ENCODE peak calls at places on chromosomes 13 and 19, in six cellular contexts. I, R, X, J, T and G are unnamed samples.
A peak's percentile ranks its signal among the peaks of the same experiment; 100 is the strongest.

GRCh38 chr13:41179593-41180250 is 14.6 kb downstream of the KBTBD7 start:
- DNase-seq in X (no peak), T (no peak), R (no peak), J (no peak), I (no peak), G (no peak)

GRCh38 chr13:94263038-94263437 is 216.4 kb downstream of the DCT start:
- DNase-seq in T (no peak), J (peak; percentile 37), I (no peak), X (no peak), R (no peak), G (no peak)

GRCh38 chr19:54532528-54532927 is 29.9 kb downstream of the LAIR2 start:
- DNase-seq in X (no peak), I (no peak), R (peak; percentile 77), J (no peak), T (no peak), G (no peak)

GRCh38 chr19:41928754-41929535 is 696 bp upstream of the ERFL start:
- DNase-seq in R (no peak), I (peak; percentile 53), J (no peak), T (no peak), X (no peak), G (no peak)

GRCh38 chr19:49342291-49342721 is 7.1 kb downstream of the CD37 start:
- DNase-seq in R (no peak), T (no peak), X (no peak), I (no peak), J (no peak), G (no peak)

GRCh38 chr19:24065243-24065642 is 21.7 kb upstream of the ZNF254 start:
- DNase-seq in J (no peak), I (no peak), T (no peak), X (no peak), R (no peak), G (no peak)

GRCh38 chr13:108929532-108929931 is 300.1 kb downstream of the MYO16 start:
- DNase-seq in X (no peak), R (no peak), T (no peak), J (no peak), I (no peak), G (no peak)

GRCh38 chr19:38134538-38135149 is 89.4 kb downstream of the DPF1 start:
- DNase-seq in T (peak; percentile 65), X (peak; percentile 58), I (peak; percentile 74), R (no peak), J (peak; percentile 38), G (peak; percentile 28)

GRCh38 chr13:65582160-65582559 is 1648.0 kb downstream of the PCDH9 start:
- DNase-seq in T (no peak), X (peak; percentile 15), I (no peak), J (no peak), R (no peak), G (no peak)

GRCh38 chr19:35098413-35099049 is 17.1 kb upstream of the FXYD3 start:
- DNase-seq in I (no peak), R (no peak), X (no peak), T (no peak), J (no peak), G (no peak)

GRCh38 chr19:5691205-5691929 is 1.3 kb downstream of the RPL36 start:
- DNase-seq in I (peak; percentile 48), T (peak; percentile 67), R (no peak), X (no peak), J (no peak), G (peak; percentile 60)

GRCh38 chr19:30008169-30008568 is 66.1 kb downstream of the URI1 start:
- DNase-seq in I (no peak), J (no peak), T (no peak), R (no peak), X (no peak), G (no peak)

GRCh38 chr19:30009013-30009412 is 67.0 kb downstream of the URI1 start:
- DNase-seq in R (no peak), T (no peak), I (no peak), J (no peak), X (no peak), G (no peak)

GRCh38 chr19:30006206-30006605 is 64.2 kb downstream of the URI1 start:
- DNase-seq in J (no peak), I (no peak), X (no peak), T (no peak), R (no peak), G (no peak)

GRCh38 chr19:30014770-30015169 is 72.7 kb downstream of the URI1 start:
- DNase-seq in I (no peak), T (no peak), X (no peak), J (no peak), R (no peak), G (no peak)

GRCh38 chr19:30011051-30011578 is 69.1 kb downstream of the URI1 start:
- DNase-seq in X (peak; percentile 44), R (no peak), I (no peak), T (no peak), J (no peak), G (no peak)
- TF ChIP-seq MAX in X (no peak), R (no peak), I (no peak), T (no peak), J (no peak), G (no peak)

GRCh38 chr13:59263531-59263930 is 900.2 kb downstream of the DIAPH3 start:
- DNase-seq in I (no peak), R (no peak), J (no peak), X (no peak), T (no peak), G (no peak)

GRCh38 chr13:59259416-59260000 is 904.2 kb downstream of the DIAPH3 start:
- DNase-seq in J (no peak), I (no peak), X (no peak), T (no peak), R (no peak), G (no peak)

GRCh38 chr13:59266478-59267063 is 897.2 kb downstream of the DIAPH3 start:
- DNase-seq in I (no peak), R (no peak), T (no peak), X (no peak), J (no peak), G (peak; percentile 84)

DNA sequence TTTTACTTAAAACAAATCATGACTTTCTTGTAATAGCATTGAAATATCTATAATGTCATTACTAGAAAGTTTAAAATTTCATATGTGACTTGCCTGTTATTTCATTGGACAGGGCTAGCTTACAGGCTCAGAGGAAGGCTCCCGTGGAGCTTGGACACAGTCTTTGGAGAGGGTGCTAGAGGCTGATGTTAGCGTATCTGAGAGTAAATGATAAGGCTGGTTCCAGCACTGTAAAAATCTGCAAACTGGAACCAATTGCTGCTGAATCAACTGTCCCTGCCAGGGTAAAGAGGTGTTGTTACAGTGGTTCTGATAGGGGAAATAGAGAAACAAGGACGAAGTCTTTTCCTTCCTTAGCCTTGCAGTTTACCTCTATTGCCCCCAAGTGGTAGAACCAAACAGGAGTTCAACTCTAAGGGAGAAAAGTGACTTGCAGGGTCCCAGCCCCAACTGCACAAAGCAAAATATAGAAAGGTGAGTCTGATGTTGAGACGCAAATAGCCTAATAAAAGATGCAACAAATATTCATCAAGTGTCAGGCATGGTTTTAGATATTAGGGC is 901.7 kb downstream of the DIAPH3 start:
- DNase-seq in R (no peak), T (no peak), J (peak; percentile 4), X (no peak), I (peak; percentile 4), G (peak; percentile 16)
- TF ChIP-seq CTCF in R (peak; percentile 43), T (peak; percentile 41), J (no peak), X (peak; percentile 48), I (no peak), G (no peak)

DNA sequence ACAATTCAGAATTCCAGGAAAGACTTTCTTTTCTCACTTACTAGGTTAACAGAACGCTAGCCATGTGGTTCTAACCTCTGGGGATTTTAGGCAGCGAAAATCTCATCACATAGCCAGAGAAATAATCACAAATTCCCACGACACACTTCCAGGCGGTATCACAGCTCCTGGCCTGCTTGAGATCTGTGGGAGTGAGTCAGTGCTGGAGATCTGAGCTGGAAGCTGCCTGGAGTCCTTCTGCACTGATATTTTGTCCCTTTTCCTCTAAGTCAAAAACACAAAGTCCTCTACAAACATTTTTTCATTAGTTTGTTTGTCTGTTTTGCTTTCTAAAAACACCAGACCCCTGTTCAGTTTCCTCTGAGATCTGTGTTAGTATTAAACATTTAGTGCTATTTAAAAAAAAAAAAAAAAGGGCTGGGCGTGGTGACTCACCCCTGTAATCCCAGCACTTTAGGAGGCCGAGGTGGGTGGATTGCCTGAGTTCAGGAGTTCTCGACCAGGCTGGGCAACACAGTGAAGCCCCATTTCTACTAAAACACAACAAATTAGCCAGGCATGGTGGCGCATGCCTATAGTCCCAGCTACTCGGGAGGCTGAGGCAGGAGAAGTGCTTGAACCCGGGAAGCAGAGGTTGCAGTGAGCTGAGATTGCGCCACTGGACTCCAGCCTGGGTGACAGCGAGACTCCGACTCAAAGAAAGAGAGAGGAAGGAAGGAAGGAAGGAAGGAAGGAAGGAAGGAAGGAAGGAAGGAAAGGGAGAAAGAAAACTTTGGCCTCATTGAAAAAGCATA is 12.2 kb upstream of the UBE2L5 start:
- DNase-seq in T (no peak), J (no peak), I (peak; percentile 16), X (no peak), R (no peak), G (no peak)
- TF ChIP-seq MAX in T (no peak), J (no peak), I (no peak), X (no peak), R (no peak), G (no peak)

GRCh38 chr13:53206455-53206854 is 177.8 kb downstream of the OLFM4 start:
- DNase-seq in I (peak; percentile 7), J (no peak), X (no peak), T (peak; percentile 31), R (no peak), G (no peak)
- TF ChIP-seq CTCF in I (no peak), J (no peak), X (peak; percentile 45), T (peak; percentile 54), R (peak; percentile 29), G (peak; percentile 2)

GRCh38 chr13:25214371-25215252 is 42.5 kb upstream of the AMER2 start:
- DNase-seq in X (no peak), R (no peak), J (no peak), T (no peak), I (peak; percentile 2), G (no peak)

GRCh38 chr13:25213716-25214115 is 41.6 kb upstream of the AMER2 start:
- DNase-seq in R (no peak), X (no peak), T (no peak), I (no peak), J (no peak), G (no peak)

GRCh38 chr13:25218011-25218410 is 45.9 kb upstream of the AMER2 start:
- DNase-seq in I (no peak), J (no peak), T (no peak), X (no peak), R (no peak), G (no peak)

GRCh38 chr13:25215253-25215575 is 43.1 kb upstream of the AMER2 start:
- DNase-seq in T (no peak), I (no peak), R (no peak), X (no peak), J (no peak), G (no peak)

GRCh38 chr13:25217023-25217909 is 45.2 kb upstream of the AMER2 start:
- DNase-seq in J (no peak), I (peak; percentile 12), R (no peak), T (no peak), X (no peak), G (no peak)
- TF ChIP-seq MAX in J (no peak), I (no peak), R (no peak), T (no peak), X (no peak), G (no peak)